ENCODE peak calls at places on chromosomes 6 and 20, in four cellular contexts. One of them, this sample, is unnamed. For H3K27me3, the result is how much of the 10 kb centered on the place peaks cover.

GRCh38 chr20:61436268-61436667 is 184.2 kb downstream of the CDH4 start:
- DNase-seq in heart right ventricle: no peak
- DNase-seq in thyroid gland: no peak
- DNase-seq in lower lobe of right lung: no peak
- DNase-seq in this sample: no peak

GRCh38 chr20:25338112-25339023 is 52.3 kb downstream of the ABHD12 start:
- DNase-seq in thyroid gland: peak
- DNase-seq in heart right ventricle: no peak
- DNase-seq in lower lobe of right lung: no peak
- DNase-seq in this sample: no peak

GRCh38 chr20:46914789-46915359 is 20.2 kb downstream of the EYA2 start:
- DNase-seq in lower lobe of right lung: no peak
- DNase-seq in heart right ventricle: no peak
- DNase-seq in thyroid gland: peak
- DNase-seq in this sample: no peak

GRCh38 chr6:89347825-89348224 is 4.7 kb downstream of the UBE2J1 start:
- DNase-seq in heart right ventricle: no peak
- DNase-seq in lower lobe of right lung: peak
- DNase-seq in thyroid gland: peak
- DNase-seq in this sample: no peak

GRCh38 chr6:144566868-144567615 is 281.9 kb downstream of the UTRN start:
- DNase-seq in thyroid gland: no peak
- DNase-seq in heart right ventricle: no peak
- DNase-seq in lower lobe of right lung: no peak
- DNase-seq in this sample: no peak

GRCh38 chr20:41992481-41992880 is 374.3 kb upstream of the CHD6 start:
- DNase-seq in heart right ventricle: no peak
- DNase-seq in thyroid gland: no peak
- DNase-seq in lower lobe of right lung: no peak
- DNase-seq in this sample: no peak

GRCh38 chr6:156952401-156952800 is 175.2 kb downstream of the ARID1B start:
- DNase-seq in thyroid gland: peak
- DNase-seq in lower lobe of right lung: no peak
- DNase-seq in heart right ventricle: no peak
- DNase-seq in this sample: no peak

GRCh38 chr6:110180228-110181008 is at the start of gene CDC40:
- DNase-seq in lower lobe of right lung: peak
- DNase-seq in thyroid gland: peak
- DNase-seq in heart right ventricle: peak
- DNase-seq in this sample: peak

GRCh38 chr6:9161731-9162130 is 726.4 kb upstream of the SLC35B3 start:
- DNase-seq in heart right ventricle: no peak
- DNase-seq in lower lobe of right lung: no peak
- DNase-seq in thyroid gland: no peak
- DNase-seq in this sample: no peak

GRCh38 chr6:82385961-82386360 is 22.3 kb downstream of the TPBG start:
- DNase-seq in heart right ventricle: no peak
- DNase-seq in thyroid gland: peak
- DNase-seq in lower lobe of right lung: no peak
- DNase-seq in this sample: no peak

GRCh38 chr6:77072694-77073409 is 390.4 kb downstream of the HTR1B start:
- DNase-seq in heart right ventricle: no peak
- DNase-seq in thyroid gland: no peak
- DNase-seq in lower lobe of right lung: no peak
- DNase-seq in this sample: no peak

GRCh38 chr6:13457577-13457976 is 29.8 kb downstream of the GFOD1 start:
- DNase-seq in thyroid gland: no peak
- DNase-seq in lower lobe of right lung: no peak
- DNase-seq in heart right ventricle: no peak
- DNase-seq in this sample: no peak

GRCh38 chr6:123619156-123619555 is 17.6 kb downstream of the TRDN start:
- DNase-seq in thyroid gland: no peak
- DNase-seq in lower lobe of right lung: no peak
- DNase-seq in heart right ventricle: no peak
- DNase-seq in this sample: no peak

GRCh38 chr6:126880926-126881325 is 237.5 kb upstream of the RSPO3 start:
- DNase-seq in heart right ventricle: no peak
- DNase-seq in thyroid gland: no peak
- DNase-seq in lower lobe of right lung: no peak
- DNase-seq in this sample: no peak

GRCh38 chr6:160995271-160995670 is 3.7 kb downstream of the MAP3K4 start:
- DNase-seq in lower lobe of right lung: no peak
- DNase-seq in thyroid gland: no peak
- DNase-seq in heart right ventricle: no peak
- DNase-seq in this sample: no peak

GRCh38 chr6:3791526-3792212 is 40.2 kb upstream of the PXDC1 start:
- DNase-seq in lower lobe of right lung: no peak
- DNase-seq in thyroid gland: no peak
- DNase-seq in heart right ventricle: no peak
- DNase-seq in this sample: peak

GRCh38 chr6:156821707-156822106 is 44.5 kb downstream of the ARID1B start:
- DNase-seq in lower lobe of right lung: no peak
- DNase-seq in thyroid gland: no peak
- DNase-seq in heart right ventricle: no peak
- DNase-seq in this sample: no peak

GRCh38 chr6:6915813-6916547 is 191.8 kb upstream of the RREB1 start:
- DNase-seq in thyroid gland: peak
- DNase-seq in heart right ventricle: peak
- DNase-seq in lower lobe of right lung: peak
- DNase-seq in this sample: no peak

GRCh38 chr6:163709693-163710092 is 295.2 kb downstream of the QKI start:
- DNase-seq in lower lobe of right lung: no peak
- DNase-seq in heart right ventricle: no peak
- DNase-seq in thyroid gland: no peak
- DNase-seq in this sample: no peak

GRCh38 chr20:33667245-33668086 is 723 bp downstream of the ACTL10 start:
- DNase-seq in lower lobe of right lung: peak
- DNase-seq in thyroid gland: peak
- DNase-seq in heart right ventricle: peak
- DNase-seq in this sample: peak

GRCh38 chr20:15179426-15180190 is 842.2 kb upstream of the FLRT3 start:
- DNase-seq in lower lobe of right lung: no peak
- DNase-seq in heart right ventricle: no peak
- DNase-seq in thyroid gland: no peak
- DNase-seq in this sample: no peak

DNA sequence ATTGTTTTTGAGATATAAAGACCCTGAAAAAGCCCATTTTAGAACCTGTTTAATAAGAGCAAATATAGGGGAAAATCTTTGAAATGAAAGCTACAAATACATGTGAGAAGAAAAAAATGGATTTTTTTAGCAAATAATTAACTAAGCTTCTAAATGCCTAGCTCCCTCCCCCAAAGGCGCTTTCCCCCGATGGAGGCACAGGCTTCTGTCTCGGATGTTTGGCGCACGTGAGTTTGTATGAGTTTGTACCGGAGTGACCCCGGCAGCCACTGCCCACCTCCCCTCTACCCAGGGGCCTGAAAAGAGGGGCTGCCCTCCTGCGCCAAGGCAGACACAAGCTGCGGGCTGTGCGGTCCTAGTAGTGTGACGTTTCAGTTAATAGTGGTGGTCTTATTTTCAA is 50.4 kb upstream of the TMEM181 start:
- DNase-seq in lower lobe of right lung: no peak
- DNase-seq in heart right ventricle: no peak
- DNase-seq in thyroid gland: no peak
- DNase-seq in this sample: no peak
- H3K4me3 ChIP-seq in lower lobe of right lung: no peak
- H3K4me3 ChIP-seq in heart right ventricle: no peak
- H3K4me3 ChIP-seq in thyroid gland: no peak
- H3K4me3 ChIP-seq in this sample: no peak

DNA sequence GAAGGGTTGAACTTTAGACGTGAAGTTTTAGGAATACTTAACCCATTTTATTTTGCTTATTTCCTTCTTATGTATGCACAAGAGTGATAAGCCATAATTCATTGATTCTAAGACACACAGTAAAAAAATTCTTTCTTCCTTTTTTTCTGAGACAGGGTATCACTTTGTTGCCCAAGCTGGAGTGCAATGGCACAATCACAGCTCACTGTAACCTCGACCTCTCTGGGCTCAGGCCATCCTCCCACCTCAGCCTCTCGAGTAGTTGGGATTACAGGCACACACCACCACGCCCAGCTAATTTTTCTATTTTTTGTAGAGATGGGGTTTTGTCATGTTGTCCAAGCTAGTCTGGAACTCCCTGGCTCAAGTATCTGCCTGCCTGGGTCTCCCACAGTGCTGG is 116.6 kb upstream of the RNF24 start:
- DNase-seq in lower lobe of right lung: no peak
- DNase-seq in heart right ventricle: no peak
- DNase-seq in thyroid gland: no peak
- DNase-seq in this sample: no peak
- H3K27ac ChIP-seq in lower lobe of right lung: no peak
- H3K27ac ChIP-seq in heart right ventricle: no peak
- H3K27ac ChIP-seq in thyroid gland: no peak
- H3K27ac ChIP-seq in this sample: no peak

GRCh38 chr6:133888931-133889556 is at the start of gene TCF21:
- DNase-seq in heart right ventricle: peak
- DNase-seq in lower lobe of right lung: no peak
- DNase-seq in thyroid gland: no peak
- DNase-seq in this sample: no peak
- H3K27me3 ChIP-seq in heart right ventricle: half or more
- H3K27me3 ChIP-seq in lower lobe of right lung: half or more
- H3K27me3 ChIP-seq in thyroid gland: under half
- H3K27me3 ChIP-seq in this sample: under half

GRCh38 chr20:10609726-10610125 is 64.1 kb downstream of the JAG1 start:
- DNase-seq in heart right ventricle: no peak
- DNase-seq in lower lobe of right lung: no peak
- DNase-seq in thyroid gland: no peak
- DNase-seq in this sample: no peak

GRCh38 chr20:10610266-10610665 is 63.5 kb downstream of the JAG1 start:
- DNase-seq in thyroid gland: no peak
- DNase-seq in lower lobe of right lung: no peak
- DNase-seq in heart right ventricle: no peak
- DNase-seq in this sample: no peak

GRCh38 chr20:10611357-10611756 is 62.4 kb downstream of the JAG1 start:
- DNase-seq in thyroid gland: peak
- DNase-seq in heart right ventricle: peak
- DNase-seq in lower lobe of right lung: no peak
- DNase-seq in this sample: peak

GRCh38 chr20:10605547-10606195 is 68.1 kb downstream of the JAG1 start:
- DNase-seq in thyroid gland: no peak
- DNase-seq in heart right ventricle: no peak
- DNase-seq in lower lobe of right lung: no peak
- DNase-seq in this sample: no peak

DNA sequence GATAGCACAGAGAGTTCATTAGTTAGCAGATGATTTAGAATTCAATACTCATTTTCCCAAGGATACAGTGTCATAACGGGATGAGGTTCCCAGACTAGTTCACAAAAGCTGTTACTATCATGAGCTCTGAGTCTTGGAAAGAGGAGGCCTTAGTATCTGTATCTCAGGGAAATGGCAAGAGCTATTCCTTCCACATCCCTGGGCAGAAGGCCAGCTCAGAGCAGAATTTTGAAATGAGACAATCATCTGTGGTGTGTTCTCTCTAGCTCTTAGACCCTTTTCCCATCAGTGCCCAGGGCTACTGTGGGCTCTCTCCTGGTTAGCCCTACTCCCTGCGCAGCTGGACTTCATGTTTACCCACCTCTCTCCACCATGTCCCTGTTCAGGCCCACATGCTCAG is 64.5 kb downstream of the JAG1 start:
- DNase-seq in lower lobe of right lung: no peak
- DNase-seq in thyroid gland: peak
- DNase-seq in heart right ventricle: no peak
- DNase-seq in this sample: peak
- H3K4me3 ChIP-seq in lower lobe of right lung: no peak
- H3K4me3 ChIP-seq in thyroid gland: no peak
- H3K4me3 ChIP-seq in heart right ventricle: no peak
- H3K4me3 ChIP-seq in this sample: no peak

GRCh38 chr6:133754298-133754697 is 134.6 kb upstream of the TCF21 start:
- DNase-seq in thyroid gland: no peak
- DNase-seq in lower lobe of right lung: no peak
- DNase-seq in heart right ventricle: no peak
- DNase-seq in this sample: no peak

GRCh38 chr6:133761706-133762105 is 127.2 kb upstream of the TCF21 start:
- DNase-seq in thyroid gland: no peak
- DNase-seq in lower lobe of right lung: no peak
- DNase-seq in heart right ventricle: no peak
- DNase-seq in this sample: no peak

GRCh38 chr6:133757330-133757729 is 131.6 kb upstream of the TCF21 start:
- DNase-seq in heart right ventricle: no peak
- DNase-seq in lower lobe of right lung: no peak
- DNase-seq in thyroid gland: no peak
- DNase-seq in this sample: no peak

GRCh38 chr6:133752129-133752528 is 136.8 kb upstream of the TCF21 start:
- DNase-seq in thyroid gland: no peak
- DNase-seq in lower lobe of right lung: no peak
- DNase-seq in heart right ventricle: no peak
- DNase-seq in this sample: no peak

GRCh38 chr6:133756046-133756445 is 132.9 kb upstream of the TCF21 start:
- DNase-seq in lower lobe of right lung: no peak
- DNase-seq in thyroid gland: no peak
- DNase-seq in heart right ventricle: no peak
- DNase-seq in this sample: no peak
- H3K27ac ChIP-seq in lower lobe of right lung: peak
- H3K27ac ChIP-seq in thyroid gland: no peak
- H3K27ac ChIP-seq in heart right ventricle: peak
- H3K27ac ChIP-seq in this sample: peak